ENCODE peak calls at places on chromosomes 7 and 10, in four cellular contexts. R is heart right ventricle, H is coronary artery, Y is colonic mucosa. C is an unnamed sample.

GRCh38 chr7:12884033-12884432 is 196.6 kb downstream of the ARL4A start:
- DNase-seq in Y (no peak), H (no peak), R (no peak), C (no peak)

GRCh38 chr7:69457912-69458491 is 140.3 kb upstream of the AUTS2 start:
- DNase-seq in Y (no peak), R (peak), H (no peak), C (peak)

GRCh38 chr10:125001313-125002043 is 59.6 kb downstream of the ZRANB1 start:
- DNase-seq in Y (no peak), H (peak), R (no peak), C (peak)

GRCh38 chr10:114691442-114691941 is 33.4 kb upstream of the ABLIM1 start:
- DNase-seq in H (no peak), Y (no peak), R (no peak), C (no peak)

GRCh38 chr7:74672343-74672915 is 14.9 kb downstream of the GTF2I start:
- DNase-seq in Y (no peak), R (no peak), H (no peak), C (no peak)

GRCh38 chr7:20561466-20561865 is 54.0 kb upstream of the ABCB5 start:
- DNase-seq in R (no peak), H (no peak), Y (no peak), C (no peak)

GRCh38 chr10:28991738-28992270 is 297.1 kb upstream of the LYZL1 start:
- DNase-seq in R (peak), Y (peak), H (no peak), C (no peak)

GRCh38 chr10:29588640-29589421 is 45.9 kb downstream of the SVIL start:
- DNase-seq in H (peak), R (no peak), Y (no peak), C (no peak)

GRCh38 chr7:50674896-50675835 is 107.5 kb downstream of the GRB10 start:
- DNase-seq in Y (no peak), R (no peak), H (no peak), C (no peak)

GRCh38 chr7:77797734-77798393 is 370 bp downstream of the TMEM60 start:
- DNase-seq in R (no peak), H (no peak), Y (no peak), C (peak)

GRCh38 chr7:51060536-51060935 is 256.1 kb downstream of the COBL start:
- DNase-seq in Y (no peak), R (no peak), H (no peak), C (peak)

GRCh38 chr10:21191512-21191911 is 294.4 kb upstream of the NEBL start:
- DNase-seq in R (no peak), Y (no peak), H (no peak), C (no peak)

GRCh38 chr10:120783098-120783497 is 68.1 kb upstream of the WDR11 start:
- DNase-seq in R (no peak), H (no peak), Y (no peak), C (no peak)

GRCh38 chr7:120989571-120990220 is 1.2 kb downstream of the CPED1 start:
- DNase-seq in R (peak), Y (no peak), H (peak), C (no peak)

GRCh38 chr10:95069286-95069685 is at the start of gene CYP2C8:
- DNase-seq in R (no peak), Y (no peak), H (no peak), C (no peak)

GRCh38 chr7:35758421-35758820 is 42.4 kb upstream of the SEPTIN7 start:
- DNase-seq in H (no peak), R (no peak), Y (no peak), C (no peak)

GRCh38 chr7:145265180-145265579 is 429.3 kb upstream of the TPK1 start:
- DNase-seq in Y (no peak), H (no peak), R (no peak), C (no peak)

GRCh38 chr10:33087922-33088321 is 129.9 kb upstream of the ITGB1 start:
- DNase-seq in R (no peak), H (no peak), Y (no peak), C (no peak)

GRCh38 chr10:127100983-127101615 is 95.3 kb downstream of the INSYN2A start:
- DNase-seq in H (no peak), Y (no peak), R (no peak), C (no peak)

GRCh38 chr10:97593423-97593822 is 3.9 kb downstream of the C10orf62 start:
- DNase-seq in H (no peak), R (no peak), Y (no peak), C (peak)

GRCh38 chr7:87000344-87000743 is 59.1 kb downstream of the ELAPOR2 start:
- DNase-seq in H (no peak), R (no peak), Y (no peak), C (no peak)

GRCh38 chr7:93055543-93056107 is 62.2 kb downstream of the SAMD9 start:
- DNase-seq in R (no peak), H (no peak), Y (no peak), C (no peak)

GRCh38 chr7:19519443-19519977 is 189.3 kb downstream of the POLR1F start:
- DNase-seq in H (no peak), Y (no peak), R (peak), C (no peak)

GRCh38 chr10:14608381-14609001 is 166.2 kb downstream of the FAM107B start:
- DNase-seq in H (no peak), R (no peak), Y (no peak), C (no peak)

GRCh38 chr10:5343561-5343960 is 21.2 kb upstream of the UCN3 start:
- DNase-seq in H (no peak), R (no peak), Y (no peak), C (no peak)

GRCh38 chr10:118808601-118809371 is 54.0 kb upstream of the CACUL1 start:
- DNase-seq in H (no peak), R (no peak), Y (no peak), C (no peak)

GRCh38 chr7:55087521-55087961 is 68.7 kb downstream of the EGFR start:
- DNase-seq in R (no peak), Y (no peak), H (no peak), C (no peak)

GRCh38 chr7:151244156-151244870 is 4.2 kb downstream of the SMARCD3 start:
- DNase-seq in Y (peak), H (no peak), R (no peak), C (no peak)

GRCh38 chr7:123761729-123762128 is 12.9 kb upstream of the WASL start:
- DNase-seq in Y (no peak), H (no peak), R (no peak), C (no peak)

GRCh38 chr7:26443761-26444160 is 152.1 kb downstream of the SNX10 start:
- DNase-seq in Y (no peak), R (no peak), H (no peak), C (no peak)

GRCh38 chr7:105014725-105015630 is 973 bp downstream of the KMT2E start:
- DNase-seq in R (no peak), H (peak), Y (peak), C (no peak)

GRCh38 chr10:30431435-30431911 is 2.5 kb upstream of the MAP3K8 start:
- DNase-seq in Y (peak), R (peak), H (no peak), C (peak)

GRCh38 chr7:40324889-40325288 is 190.1 kb downstream of the SUGCT start:
- DNase-seq in R (no peak), H (no peak), Y (no peak), C (no peak)

GRCh38 chr10:98323221-98324164 is 55.5 kb upstream of the LOXL4 start:
- DNase-seq in R (peak), Y (peak), H (peak), C (peak)

GRCh38 chr7:517848-518629 is 1.6 kb downstream of the PDGFA start:
- DNase-seq in Y (peak), R (peak), H (no peak), C (peak)

GRCh38 chr7:156616269-156617202 is 24.0 kb upstream of the RNF32 start:
- DNase-seq in H (no peak), R (no peak), Y (peak), C (no peak)

GRCh38 chr10:76281704-76282103 is 850.3 kb downstream of the LRMDA start:
- DNase-seq in R (no peak), Y (no peak), H (no peak), C (no peak)

GRCh38 chr10:76278811-76279460 is 847.5 kb downstream of the LRMDA start:
- DNase-seq in R (no peak), Y (no peak), H (no peak), C (no peak)

GRCh38 chr10:76284351-76284750 is 852.9 kb downstream of the LRMDA start:
- DNase-seq in Y (no peak), R (no peak), H (no peak), C (no peak)

GRCh38 chr10:76285012-76285411 is 853.6 kb downstream of the LRMDA start:
- DNase-seq in R (no peak), H (no peak), Y (no peak), C (no peak)

GRCh38 chr10:76282122-76283030 is 851.0 kb downstream of the LRMDA start:
- DNase-seq in H (no peak), R (no peak), Y (no peak), C (no peak)
- TF ChIP-seq CTCF in H (no peak), R (no peak), Y (no peak), C (no peak)

DNA sequence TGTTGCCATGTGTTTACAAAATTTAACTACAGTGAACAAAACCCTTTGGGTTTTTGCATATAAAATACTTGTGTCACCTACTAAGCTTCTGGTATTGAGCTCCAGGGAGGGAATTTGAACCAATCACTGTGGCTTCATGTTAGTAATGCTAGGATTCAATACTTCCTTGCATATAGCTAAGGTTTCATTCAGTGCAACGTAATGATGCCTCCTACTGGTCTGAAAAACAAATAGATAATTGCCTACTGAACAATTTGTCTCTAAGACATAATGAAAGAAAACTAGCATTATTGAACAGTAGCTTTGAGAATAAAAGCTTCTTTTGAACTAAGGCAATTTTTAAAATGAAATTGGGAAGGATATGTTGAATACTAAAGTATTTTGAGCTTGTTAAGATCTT is 244.4 kb downstream of the ZWINT start:
- DNase-seq in Y (no peak), R (no peak), H (no peak), C (no peak)
- TF ChIP-seq CTCF in Y (no peak), R (no peak), H (no peak), C (no peak)

DNA sequence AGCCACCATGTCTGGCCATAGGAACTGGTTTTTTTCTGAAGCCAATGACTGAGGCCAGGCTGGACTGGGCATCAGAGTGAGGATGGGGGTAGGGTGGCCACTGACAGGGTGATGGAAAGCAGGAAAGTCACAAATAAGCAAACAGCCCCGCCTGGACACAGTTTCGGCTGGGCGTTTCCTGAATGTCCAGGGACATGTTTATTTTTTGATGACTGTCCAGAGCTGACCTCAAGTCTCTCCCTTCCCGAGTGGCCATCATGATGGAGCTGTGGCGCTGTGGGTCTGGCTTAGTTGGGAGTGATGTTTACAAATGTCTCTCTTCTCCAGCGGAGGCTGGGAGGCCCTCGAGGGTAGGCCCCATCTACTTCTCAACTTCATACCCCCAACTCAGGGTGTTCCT is 37.1 kb upstream of the COMTD1 start:
- DNase-seq in H (no peak), R (no peak), Y (no peak), C (no peak)
- TF ChIP-seq CTCF in H (no peak), R (no peak), Y (no peak), C (no peak)

DNA sequence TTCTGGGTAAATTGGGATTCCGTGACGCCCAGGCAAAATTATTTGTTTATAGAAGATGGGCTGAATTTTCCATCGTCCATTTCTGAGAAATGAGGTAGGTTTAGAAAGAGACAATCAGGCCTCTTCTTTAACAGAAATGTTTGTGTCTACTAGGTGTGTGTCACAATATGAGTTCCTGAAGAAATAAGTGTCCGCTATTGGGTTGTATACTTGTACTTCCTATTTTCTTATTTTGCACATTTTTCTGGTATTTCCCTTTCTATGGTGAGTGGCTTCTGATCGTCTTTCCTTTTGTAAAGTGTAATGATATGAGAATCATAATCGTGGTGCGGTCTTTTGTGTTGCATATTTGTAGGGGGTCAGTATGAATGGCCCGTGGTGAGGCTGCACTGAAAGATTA is 84.0 kb downstream of the TCF7L2 start:
- DNase-seq in Y (no peak), R (no peak), H (no peak), C (no peak)
- TF ChIP-seq CTCF in Y (no peak), R (no peak), H (no peak), C (no peak)

GRCh38 chr10:50417906-50418697 is 166.8 kb upstream of the ASAH2 start:
- DNase-seq in H (peak), Y (peak), R (peak), C (peak)
- TF ChIP-seq CTCF in H (no peak), Y (no peak), R (no peak), C (peak)

DNA sequence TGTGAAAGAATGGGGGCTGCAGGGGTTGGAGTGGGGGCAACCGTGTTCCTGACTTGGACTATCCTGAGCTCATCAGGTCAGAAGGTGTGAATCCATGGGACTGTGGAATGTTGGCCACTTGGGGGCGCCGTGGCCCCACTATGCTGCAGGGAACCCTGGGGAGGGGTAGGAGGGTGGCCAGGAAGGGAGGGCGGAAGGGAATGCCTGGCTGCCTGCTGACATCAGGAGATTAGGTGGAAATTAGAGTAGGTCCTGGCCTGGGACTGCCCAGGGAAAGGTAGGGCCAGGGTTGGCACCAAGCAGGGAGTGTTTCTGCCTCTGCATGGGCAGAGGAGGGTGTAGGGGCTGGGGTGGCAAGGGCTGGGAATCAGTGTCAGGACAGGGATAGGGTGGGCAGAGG is 65.8 kb upstream of the PRSS58 start:
- DNase-seq in R (peak), Y (no peak), H (peak), C (no peak)
- TF ChIP-seq CTCF in R (no peak), Y (no peak), H (no peak), C (peak)

DNA sequence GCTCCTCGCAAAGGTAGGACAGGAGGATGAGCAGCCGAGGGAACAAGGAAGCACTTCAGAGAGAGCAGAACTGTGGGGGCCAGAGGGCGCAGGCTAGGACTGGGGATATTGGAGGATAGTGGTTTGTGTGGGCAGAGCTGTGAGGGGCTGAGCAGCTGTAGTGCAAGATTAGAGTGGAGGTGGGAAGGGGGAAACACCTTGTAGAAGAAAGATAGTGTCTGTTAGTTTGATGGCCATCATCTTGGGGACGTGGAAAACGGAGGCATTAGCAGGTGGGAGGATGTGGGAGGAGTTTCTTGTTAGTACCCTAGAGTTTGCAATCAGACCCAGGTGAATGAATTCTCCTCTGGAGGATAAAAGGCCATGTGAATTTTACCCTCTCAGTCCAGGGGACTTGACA is 33.9 kb downstream of the PRSS2 start:
- DNase-seq in R (no peak), H (no peak), Y (no peak), C (peak)
- TF ChIP-seq CTCF in R (no peak), H (no peak), Y (no peak), C (no peak)